ENCODE peak calls at places on chromosome 3, in five cellular contexts. One of them, this sample, is unnamed.

GRCh38 chr3:175179055-175179454 is 319.9 kb downstream of the NAALADL2 start:
- DNase-seq in non-pigmented ciliary epithelial cell: no peak
- DNase-seq in Right ventricle myocardium superior: no peak
- DNase-seq in ovary: no peak
- DNase-seq in KG1: no peak
- DNase-seq in this sample: no peak

GRCh38 chr3:177642482-177643163 is 445.3 kb upstream of the TBL1XR1 start:
- DNase-seq in non-pigmented ciliary epithelial cell: no peak
- DNase-seq in Right ventricle myocardium superior: no peak
- DNase-seq in ovary: no peak
- DNase-seq in KG1: no peak
- DNase-seq in this sample: no peak

GRCh38 chr3:190217081-190217480 is 96.4 kb upstream of the P3H2 start:
- DNase-seq in non-pigmented ciliary epithelial cell: no peak
- DNase-seq in Right ventricle myocardium superior: no peak
- DNase-seq in ovary: no peak
- DNase-seq in KG1: no peak
- DNase-seq in this sample: no peak

GRCh38 chr3:42235532-42235931 is 30.5 kb downstream of the CCK start:
- DNase-seq in non-pigmented ciliary epithelial cell: no peak
- DNase-seq in Right ventricle myocardium superior: no peak
- DNase-seq in ovary: no peak
- DNase-seq in KG1: no peak
- DNase-seq in this sample: no peak

GRCh38 chr3:190197346-190197763 is 76.7 kb upstream of the P3H2 start:
- DNase-seq in non-pigmented ciliary epithelial cell: no peak
- DNase-seq in Right ventricle myocardium superior: no peak
- DNase-seq in ovary: no peak
- DNase-seq in KG1: no peak
- DNase-seq in this sample: no peak

GRCh38 chr3:160704006-160704405 is 27.0 kb downstream of the ARL14 start:
- DNase-seq in non-pigmented ciliary epithelial cell: no peak
- DNase-seq in Right ventricle myocardium superior: no peak
- DNase-seq in ovary: no peak
- DNase-seq in KG1: no peak
- DNase-seq in this sample: no peak

GRCh38 chr3:27914199-27914598 is 192.1 kb upstream of the EOMES start:
- DNase-seq in non-pigmented ciliary epithelial cell: no peak
- DNase-seq in Right ventricle myocardium superior: no peak
- DNase-seq in ovary: no peak
- DNase-seq in KG1: no peak
- DNase-seq in this sample: no peak

GRCh38 chr3:166071831-166072230 is 234.6 kb upstream of the BCHE start:
- DNase-seq in non-pigmented ciliary epithelial cell: no peak
- DNase-seq in Right ventricle myocardium superior: no peak
- DNase-seq in ovary: no peak
- DNase-seq in KG1: no peak
- DNase-seq in this sample: no peak

GRCh38 chr3:12139111-12139511 is 19.6 kb downstream of the TIMP4 start:
- DNase-seq in non-pigmented ciliary epithelial cell: peak
- DNase-seq in Right ventricle myocardium superior: peak
- DNase-seq in ovary: peak
- DNase-seq in KG1: no peak
- DNase-seq in this sample: no peak

GRCh38 chr3:160999268-160999667 is 105.9 kb downstream of the B3GALNT1 start:
- DNase-seq in non-pigmented ciliary epithelial cell: peak
- DNase-seq in Right ventricle myocardium superior: no peak
- DNase-seq in ovary: no peak
- DNase-seq in KG1: no peak
- DNase-seq in this sample: no peak

GRCh38 chr3:195908439-195909293 is at the start of gene TNK2:
- DNase-seq in non-pigmented ciliary epithelial cell: no peak
- DNase-seq in Right ventricle myocardium superior: peak
- DNase-seq in ovary: no peak
- DNase-seq in KG1: no peak
- DNase-seq in this sample: no peak

GRCh38 chr3:134326760-134327593 is 47.3 kb downstream of the AMOTL2 start:
- DNase-seq in non-pigmented ciliary epithelial cell: peak
- DNase-seq in Right ventricle myocardium superior: peak
- DNase-seq in ovary: no peak
- DNase-seq in KG1: no peak
- DNase-seq in this sample: no peak

GRCh38 chr3:140117111-140117526 is 182.1 kb downstream of the CLSTN2 start:
- DNase-seq in non-pigmented ciliary epithelial cell: no peak
- DNase-seq in Right ventricle myocardium superior: no peak
- DNase-seq in ovary: no peak
- DNase-seq in KG1: no peak
- DNase-seq in this sample: no peak

GRCh38 chr3:81761904-81762565 is 590 bp upstream of the GBE1 start:
- DNase-seq in non-pigmented ciliary epithelial cell: no peak
- DNase-seq in Right ventricle myocardium superior: no peak
- DNase-seq in ovary: no peak
- DNase-seq in KG1: no peak
- DNase-seq in this sample: no peak

GRCh38 chr3:126811530-126811929 is 107.5 kb downstream of the CHCHD6 start:
- DNase-seq in non-pigmented ciliary epithelial cell: no peak
- DNase-seq in Right ventricle myocardium superior: no peak
- DNase-seq in ovary: no peak
- DNase-seq in KG1: no peak
- DNase-seq in this sample: no peak

GRCh38 chr3:8621872-8622271 is 22.7 kb downstream of the SSUH2 start:
- DNase-seq in non-pigmented ciliary epithelial cell: peak
- DNase-seq in Right ventricle myocardium superior: no peak
- DNase-seq in ovary: no peak
- DNase-seq in KG1: no peak
- DNase-seq in this sample: no peak

GRCh38 chr3:105490045-105490444 is 123.3 kb downstream of the ALCAM start:
- DNase-seq in non-pigmented ciliary epithelial cell: no peak
- DNase-seq in Right ventricle myocardium superior: no peak
- DNase-seq in ovary: no peak
- DNase-seq in KG1: no peak
- DNase-seq in this sample: no peak

GRCh38 chr3:40096561-40097506 is 212.7 kb upstream of the EIF1B start:
- DNase-seq in non-pigmented ciliary epithelial cell: no peak
- DNase-seq in Right ventricle myocardium superior: no peak
- DNase-seq in ovary: no peak
- DNase-seq in KG1: no peak
- DNase-seq in this sample: no peak

GRCh38 chr3:37903734-37904133 is 42.1 kb downstream of the CTDSPL start:
- DNase-seq in non-pigmented ciliary epithelial cell: no peak
- DNase-seq in Right ventricle myocardium superior: no peak
- DNase-seq in ovary: no peak
- DNase-seq in KG1: no peak
- DNase-seq in this sample: no peak

GRCh38 chr3:152205097-152205593 is 63.6 kb upstream of the MBNL1 start:
- DNase-seq in non-pigmented ciliary epithelial cell: no peak
- DNase-seq in Right ventricle myocardium superior: no peak
- DNase-seq in ovary: no peak
- DNase-seq in KG1: peak
- DNase-seq in this sample: peak

GRCh38 chr3:119352235-119352634 is 58.1 kb downstream of the ARHGAP31 start:
- DNase-seq in non-pigmented ciliary epithelial cell: no peak
- DNase-seq in Right ventricle myocardium superior: no peak
- DNase-seq in ovary: no peak
- DNase-seq in KG1: peak
- DNase-seq in this sample: peak

GRCh38 chr3:179840985-179841384 is 188.1 kb downstream of the USP13 start:
- DNase-seq in non-pigmented ciliary epithelial cell: peak
- DNase-seq in Right ventricle myocardium superior: no peak
- DNase-seq in ovary: no peak
- DNase-seq in KG1: no peak
- DNase-seq in this sample: no peak

GRCh38 chr3:62601238-62601856 is 228.0 kb upstream of the FEZF2 start:
- DNase-seq in non-pigmented ciliary epithelial cell: no peak
- DNase-seq in Right ventricle myocardium superior: no peak
- DNase-seq in ovary: no peak
- DNase-seq in KG1: no peak
- DNase-seq in this sample: no peak

GRCh38 chr3:156620901-156621300 is 53.5 kb upstream of the TIPARP start:
- DNase-seq in non-pigmented ciliary epithelial cell: no peak
- DNase-seq in Right ventricle myocardium superior: no peak
- DNase-seq in ovary: no peak
- DNase-seq in KG1: no peak
- DNase-seq in this sample: no peak

GRCh38 chr3:126127452-126127851 is 43.5 kb upstream of the SLC41A3 start:
- DNase-seq in non-pigmented ciliary epithelial cell: no peak
- DNase-seq in Right ventricle myocardium superior: no peak
- DNase-seq in ovary: no peak
- DNase-seq in KG1: no peak
- DNase-seq in this sample: no peak

GRCh38 chr3:190120161-190121060 is at the start of gene P3H2:
- DNase-seq in non-pigmented ciliary epithelial cell: no peak
- DNase-seq in Right ventricle myocardium superior: peak
- DNase-seq in ovary: peak
- DNase-seq in KG1: peak
- DNase-seq in this sample: no peak

GRCh38 chr3:30658328-30659052 is 52.1 kb downstream of the TGFBR2 start:
- DNase-seq in non-pigmented ciliary epithelial cell: no peak
- DNase-seq in Right ventricle myocardium superior: no peak
- DNase-seq in ovary: no peak
- DNase-seq in KG1: peak
- DNase-seq in this sample: no peak

GRCh38 chr3:168782193-168782592 is 686.5 kb upstream of the GOLIM4 start:
- DNase-seq in non-pigmented ciliary epithelial cell: no peak
- DNase-seq in Right ventricle myocardium superior: no peak
- DNase-seq in ovary: no peak
- DNase-seq in KG1: no peak
- DNase-seq in this sample: no peak

GRCh38 chr3:32045091-32045964 is 61.1 kb upstream of the GPD1L start:
- DNase-seq in non-pigmented ciliary epithelial cell: no peak
- DNase-seq in Right ventricle myocardium superior: no peak
- DNase-seq in ovary: peak
- DNase-seq in KG1: no peak
- DNase-seq in this sample: no peak

This sample was measured in HL-60.